ENCODE peak calls at places on chromosome 9, in six cellular contexts. L is ovary, I is mucosa of descending colon, Z is spleen, U is Calu3, K is heart right ventricle. H is an unnamed sample.

GRCh38 chr9:36023260-36024048 is 13.3 kb upstream of the RECK start:
- DNase-seq in L (peak; percentile 36), I (peak; percentile 70), Z (peak; percentile 82), U (peak; percentile 38), K (peak; percentile 29), H (peak; percentile 69)

GRCh38 chr9:132409828-132410528 is at the start of gene CFAP77:
- DNase-seq in L (peak; percentile 18), I (peak; percentile 55), Z (peak; percentile 85), U (peak; percentile 32), K (peak; percentile 59), H (peak; percentile 71)

GRCh38 chr9:132249123-132249522 is 87.3 kb downstream of the NTNG2 start:
- DNase-seq in L (no peak), I (no peak), Z (no peak), U (no peak), K (no peak), H (no peak)

GRCh38 chr9:98862936-98863335 is 55.5 kb downstream of the GALNT12 start:
- DNase-seq in L (no peak), I (no peak), Z (no peak), U (no peak), K (no peak), H (no peak)

GRCh38 chr9:138104251-138105122 is 226.9 kb downstream of the CACNA1B start:
- DNase-seq in L (no peak), I (no peak), Z (peak; percentile 33), U (no peak), K (no peak), H (peak; percentile 26)

GRCh38 chr9:93060746-93061259 is 2.3 kb downstream of the SUSD3 start:
- DNase-seq in L (peak; percentile 68), I (no peak), Z (no peak), U (no peak), K (no peak), H (no peak)

GRCh38 chr9:114399381-114399780 is 11.6 kb upstream of the AKNA start:
- DNase-seq in L (no peak), I (no peak), Z (no peak), U (no peak), K (no peak), H (no peak)

GRCh38 chr9:1032181-1032580 is 18.0 kb upstream of the DMRT2 start:
- DNase-seq in L (no peak), I (no peak), Z (no peak), U (no peak), K (no peak), H (no peak)

GRCh38 chr9:132162764-132163456 is 1.1 kb downstream of the NTNG2 start:
- DNase-seq in L (no peak), I (no peak), Z (peak; percentile 80), U (no peak), K (no peak), H (no peak)

GRCh38 chr9:78133751-78134150 is 102.1 kb upstream of the CEP78 start:
- DNase-seq in L (no peak), I (no peak), Z (no peak), U (peak; percentile 1), K (no peak), H (no peak)

GRCh38 chr9:26685857-26686256 is 206.7 kb downstream of the CAAP1 start:
- DNase-seq in L (no peak), I (no peak), Z (no peak), U (no peak), K (no peak), H (no peak)

GRCh38 chr9:120186276-120186675 is 393.7 kb downstream of the CDK5RAP2 start:
- DNase-seq in L (no peak), I (no peak), Z (no peak), U (no peak), K (no peak), H (no peak)

GRCh38 chr9:29798599-29798998 is 2225.3 kb upstream of the C9orf72 start:
- DNase-seq in L (no peak), I (no peak), Z (no peak), U (no peak), K (no peak), H (no peak)

GRCh38 chr9:9177081-9177480 is 1377.5 kb upstream of the DMAC1 start:
- DNase-seq in L (no peak), I (no peak), Z (no peak), U (no peak), K (no peak), H (no peak)

GRCh38 chr9:99593621-99594020 is 228.1 kb upstream of the NR4A3 start:
- DNase-seq in L (no peak), I (no peak), Z (no peak), U (no peak), K (no peak), H (no peak)

GRCh38 chr9:14358523-14358922 is 44.6 kb upstream of the NFIB start:
- DNase-seq in L (no peak), I (no peak), Z (no peak), U (no peak), K (no peak), H (no peak)

DNA sequence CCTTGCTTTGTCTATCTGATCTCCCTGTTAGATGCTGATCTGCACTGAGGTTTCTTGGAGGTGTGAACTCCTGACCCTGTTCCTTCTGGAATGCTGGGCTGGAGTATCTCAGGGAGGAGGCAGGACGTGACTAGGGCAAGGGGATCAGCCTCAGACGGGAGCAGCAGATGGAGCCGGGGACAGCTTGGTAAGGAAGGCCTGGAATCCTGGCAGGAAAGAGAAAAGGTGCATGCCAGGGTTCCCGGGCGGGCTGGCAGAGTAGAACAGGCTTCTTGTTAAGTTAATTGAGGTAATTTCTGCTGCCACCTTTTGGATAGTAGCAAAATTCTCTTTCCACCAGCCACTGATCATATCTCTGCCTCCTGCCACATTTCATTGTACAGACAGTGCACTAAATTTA is 180.9 kb downstream of the ZNF462 start:
- DNase-seq in L (no peak), I (no peak), Z (no peak), U (no peak), K (peak; percentile 18), H (no peak)
- TF ChIP-seq CTCF in L (no peak), I (no peak), Z (no peak), U (no peak), K (peak; percentile 29), H (no peak)

DNA sequence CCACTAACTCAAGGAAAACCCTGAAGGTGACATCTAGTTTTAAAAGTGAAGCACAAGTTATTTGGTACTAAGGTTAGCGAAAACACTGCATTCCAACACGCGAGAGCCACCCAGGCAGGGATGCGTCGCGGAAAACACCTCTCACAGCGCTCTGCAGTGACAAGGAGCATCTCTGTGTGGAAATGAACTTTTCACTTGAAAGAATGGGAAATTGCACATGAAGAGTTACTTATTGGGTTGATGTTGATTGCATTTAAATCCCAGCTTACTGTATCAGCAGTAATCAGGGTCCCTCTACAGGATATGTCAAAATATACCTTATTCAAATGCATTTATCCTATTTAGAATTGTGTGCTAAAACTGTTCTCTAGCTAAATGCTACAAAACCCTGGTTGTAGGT is 144.4 kb downstream of the BNC2 start:
- DNase-seq in L (no peak), I (no peak), Z (no peak), U (no peak), K (no peak), H (no peak)
- TF ChIP-seq CTCF in L (peak; percentile 11), I (no peak), Z (no peak), U (no peak), K (no peak), H (no peak)

DNA sequence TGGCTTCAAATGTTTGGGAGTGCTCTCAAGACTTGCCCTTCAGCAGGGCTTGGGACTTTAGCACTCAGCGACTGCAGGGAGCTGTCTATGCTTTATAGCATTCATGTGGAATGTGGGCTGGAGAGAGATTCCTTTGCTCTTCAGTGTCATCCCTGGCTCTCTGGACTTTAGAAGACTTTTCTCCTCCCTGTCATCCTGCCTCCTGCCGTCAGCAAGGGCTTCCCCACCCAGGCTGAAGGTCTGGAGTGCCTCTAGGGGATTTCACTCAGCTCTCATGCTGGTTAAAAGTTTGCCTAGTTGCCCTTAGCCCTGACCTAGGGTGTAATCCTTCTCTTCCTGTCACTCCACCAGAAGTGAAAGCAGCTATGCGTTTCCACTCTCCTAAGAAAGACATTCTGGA is 210.9 kb downstream of the FRMD3 start:
- DNase-seq in L (no peak), I (no peak), Z (no peak), U (no peak), K (no peak), H (no peak)
- TF ChIP-seq CTCF in L (no peak), I (no peak), Z (no peak), U (no peak), K (no peak), H (no peak)

DNA sequence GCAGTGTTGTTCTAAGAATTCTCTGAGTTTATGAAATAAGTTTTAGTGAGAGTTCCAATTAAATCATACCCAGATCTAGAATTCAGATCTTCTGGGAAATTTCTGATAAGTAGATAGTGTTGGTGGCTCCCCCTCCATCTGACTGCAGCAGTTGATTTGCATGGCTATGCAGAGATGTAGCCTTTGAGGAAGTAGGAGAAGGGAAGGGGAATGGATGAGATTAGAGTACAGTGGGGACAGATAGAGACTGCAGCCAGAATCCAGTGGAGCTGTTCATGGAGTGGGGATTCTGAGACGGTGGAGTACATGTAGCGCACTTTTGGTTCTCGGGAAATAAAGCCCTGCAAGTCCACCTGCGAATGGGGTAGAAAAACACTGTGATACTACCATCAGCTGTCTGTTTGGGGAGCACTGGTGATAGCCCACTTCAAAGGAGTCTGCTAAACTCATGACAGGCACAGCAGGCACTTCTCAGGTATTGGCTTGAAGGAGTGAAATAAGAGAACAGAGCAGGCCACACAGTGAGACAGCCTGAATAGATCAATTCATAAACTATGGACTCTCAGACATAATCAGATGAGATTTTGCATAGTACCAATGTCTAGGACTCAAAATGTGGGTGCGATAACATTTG is 96.8 kb downstream of the ALDH1A1 start:
- DNase-seq in L (no peak), I (no peak), Z (no peak), U (no peak), K (no peak), H (no peak)
- TF ChIP-seq CTCF in L (no peak), I (no peak), Z (no peak), U (no peak), K (no peak), H (no peak)

DNA sequence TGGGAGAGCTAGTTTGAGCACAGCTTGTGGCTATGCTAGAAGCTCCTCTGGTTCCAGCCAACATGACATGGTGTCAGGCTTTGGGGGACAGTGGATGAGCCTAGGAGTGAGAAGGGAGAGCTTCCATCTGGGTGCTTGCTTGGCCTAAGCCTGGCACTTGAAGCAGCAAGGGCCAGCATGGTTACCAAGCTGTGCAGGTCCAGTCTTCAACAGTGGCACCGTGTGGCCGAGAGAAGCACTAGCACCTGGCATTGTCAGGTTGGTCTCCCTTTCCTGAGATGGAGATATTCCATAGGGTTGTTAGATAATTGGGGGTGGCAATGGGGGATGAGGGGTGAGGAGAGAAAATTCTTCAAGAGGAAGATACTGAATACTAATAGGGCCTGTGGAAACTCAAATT is 261.9 kb downstream of the PBX3 start:
- DNase-seq in L (no peak), I (no peak), Z (no peak), U (no peak), K (no peak), H (no peak)
- TF ChIP-seq CTCF in L (no peak), I (no peak), Z (no peak), U (no peak), K (no peak), H (no peak)

GRCh38 chr9:104747565-104748358 is at the start of gene NIPSNAP3A:
- DNase-seq in L (peak; percentile 78), I (peak; percentile 94), Z (peak; percentile 97), U (peak; percentile 76), K (peak; percentile 88), H (peak; percentile 89)
- TF ChIP-seq CTCF in L (no peak), I (no peak), Z (no peak), U (no peak), K (no peak), H (no peak)

H was measured in GM13976.